ENCODE peak calls at places on chromosomes 11 and 22, in four cellular contexts. V is HepG2, L is K562, N is GM12878. D is an unnamed sample. For H3K27me3, the result is how much of the 10 kb centered on the place peaks cover.

GRCh38 chr11:6251120-6251733 is 8.4 kb upstream of the CCKBR start:
- DNase-seq in V (peak), L (peak), N (no peak), D (peak)

GRCh38 chr22:26890870-26891269 is 233.5 kb downstream of the MIAT start:
- DNase-seq in V (no peak), L (no peak), N (no peak), D (no peak)

GRCh38 chr22:44446483-44446882 is 51.5 kb downstream of the RTL6 start:
- DNase-seq in V (no peak), L (no peak), N (no peak), D (no peak)

GRCh38 chr22:36365020-36365411 is 22.8 kb downstream of the MYH9 start:
- DNase-seq in V (no peak), L (peak), N (no peak), D (no peak)

GRCh38 chr11:73579641-73580434 is 18.1 kb downstream of the FAM168A start:
- DNase-seq in V (no peak), L (no peak), N (no peak), D (no peak)

GRCh38 chr11:46001427-46002049 is 79.1 kb downstream of the LARGE2 start:
- DNase-seq in V (no peak), L (no peak), N (no peak), D (no peak)

GRCh38 chr11:61514050-61514917 is 5.7 kb downstream of the LRRC10B start:
- DNase-seq in V (no peak), L (no peak), N (no peak), D (no peak)

GRCh38 chr22:22208657-22209056 is 35.9 kb upstream of the VPREB1 start:
- DNase-seq in V (no peak), L (no peak), N (no peak), D (no peak)

GRCh38 chr11:66868726-66869291 is 11.9 kb downstream of the LRFN4 start:
- DNase-seq in V (peak), L (peak), N (peak), D (peak)

GRCh38 chr11:6812391-6813005 is 13.0 kb upstream of the OR6A2 start:
- DNase-seq in V (peak), L (peak), N (peak), D (peak)

GRCh38 chr11:31651822-31652221 is 142.3 kb downstream of the ELP4 start:
- DNase-seq in V (no peak), L (no peak), N (no peak), D (no peak)

GRCh38 chr11:66871521-66871901 is 14.6 kb downstream of the LRFN4 start:
- DNase-seq in V (no peak), L (no peak), N (no peak), D (no peak)

GRCh38 chr11:130037058-130037457 is 32.6 kb upstream of the APLP2 start:
- DNase-seq in V (peak), L (no peak), N (no peak), D (no peak)

GRCh38 chr11:78354741-78355705 is 62.6 kb downstream of the GAB2 start:
- DNase-seq in V (no peak), L (no peak), N (no peak), D (peak)

GRCh38 chr11:64864473-64865285 is 13.7 kb downstream of the EHD1 start:
- DNase-seq in V (no peak), L (no peak), N (no peak), D (no peak)

GRCh38 chr22:25404556-25404922 is 159.9 kb upstream of the GRK3 start:
- DNase-seq in V (peak), L (peak), N (no peak), D (peak)

GRCh38 chr22:45838257-45838891 is 138.6 kb downstream of the WNT7B start:
- DNase-seq in V (no peak), L (no peak), N (no peak), D (no peak)

GRCh38 chr11:32888805-32889204 is 3.8 kb upstream of the QSER1 start:
- DNase-seq in V (no peak), L (no peak), N (no peak), D (no peak)

GRCh38 chr11:19980957-19981669 is 179.2 kb downstream of the DBX1 start:
- DNase-seq in V (peak), L (peak), N (no peak), D (peak)
- H3K27me3 ChIP-seq in V (under half), L (under half), N (under half), D (under half)

GRCh38 chr11:9313648-9314290 is 624 bp downstream of the TMEM41B start:
- DNase-seq in V (no peak), L (peak), N (no peak), D (no peak)
- TF ChIP-seq REST in V (no peak), L (no peak), N (no peak), D (no peak)

GRCh38 chr11:15148181-15148580 is 33.5 kb downstream of the INSC start:
- DNase-seq in V (no peak), L (no peak), N (no peak), D (no peak)

GRCh38 chr11:15149050-15149449 is 34.3 kb downstream of the INSC start:
- DNase-seq in V (no peak), L (no peak), N (no peak), D (no peak)

GRCh38 chr11:15153231-15153630 is 38.5 kb downstream of the INSC start:
- DNase-seq in V (no peak), L (no peak), N (no peak), D (no peak)

GRCh38 chr11:15146271-15147003 is 31.7 kb downstream of the INSC start:
- DNase-seq in V (no peak), L (no peak), N (no peak), D (no peak)

DNA sequence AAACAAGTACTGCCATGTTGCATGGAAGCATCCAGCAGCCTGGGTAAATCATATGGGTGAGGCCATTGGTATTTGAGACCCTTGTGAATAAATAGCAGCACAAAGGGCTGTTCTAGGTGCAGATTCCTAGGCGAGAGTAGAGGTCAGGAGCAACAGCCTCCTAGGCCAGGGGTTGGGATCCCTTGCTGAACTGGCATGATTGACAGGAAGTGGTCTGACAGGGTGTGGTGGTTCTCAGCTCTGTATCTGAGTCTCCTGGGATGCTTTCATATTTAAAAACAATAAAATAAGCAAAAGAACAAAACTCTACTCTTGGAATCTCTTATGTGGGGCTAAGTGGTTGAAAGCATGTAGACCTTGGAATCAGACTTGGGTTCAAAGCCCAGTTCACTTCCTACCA is 35.8 kb downstream of the INSC start:
- DNase-seq in V (no peak), L (no peak), N (no peak), D (no peak)
- TF ChIP-seq FOXM1 in V (no peak), L (no peak), N (no peak), D (no peak)

GRCh38 chr11:17351171-17351509 is 460 bp upstream of the NCR3LG1 start:
- DNase-seq in V (no peak), L (no peak), N (no peak), D (no peak)
- H3K27me3 ChIP-seq in V (under half), L (under half), N (under half), D (under half)

D was measured in SK-N-SH.